ENCODE peak calls at places on chromosome 10, in nine cellular contexts. W, U, D, Z, I, A, E, B and K are unnamed samples.

GRCh38 chr10:114274616-114275453 is 35.8 kb downstream of the VWA2 start:
- DNase-seq in U (no peak), W (no peak), I (no peak), B (no peak), D (no peak), E (no peak), Z (no peak), A (no peak), K (no peak)

GRCh38 chr10:67612577-67613537 is 83.1 kb downstream of the CTNNA3 start:
- DNase-seq in I (peak), B (no peak), A (no peak), D (peak), Z (no peak), E (no peak), W (no peak), U (no peak), K (no peak)

GRCh38 chr10:62130948-62131347 is 137.7 kb downstream of the RTKN2 start:
- DNase-seq in W (no peak), I (no peak), E (no peak), Z (no peak), U (no peak), A (no peak), B (no peak), D (peak), K (no peak)

GRCh38 chr10:132107211-132107946 is 41.6 kb downstream of the JAKMIP3 start:
- DNase-seq in W (no peak), Z (peak), D (no peak), I (no peak), U (no peak), B (peak), E (no peak), A (no peak), K (peak)

GRCh38 chr10:33676606-33677005 is 342.1 kb upstream of the NRP1 start:
- DNase-seq in Z (no peak), E (no peak), I (no peak), W (no peak), U (no peak), D (no peak), B (no peak), A (no peak), K (no peak)

GRCh38 chr10:80158598-80159127 is 26.1 kb downstream of the PLAC9 start:
- DNase-seq in A (no peak), B (peak), Z (no peak), U (peak), E (no peak), D (peak), I (peak), W (peak), K (no peak)

GRCh38 chr10:71964669-71965515 is 697 bp downstream of the CHST3 start:
- DNase-seq in W (no peak), E (peak), D (peak), U (no peak), B (peak), Z (peak), I (no peak), A (peak), K (no peak)

GRCh38 chr10:107434201-107434600 is 269.7 kb upstream of the SORCS1 start:
- DNase-seq in W (no peak), E (no peak), Z (no peak), U (no peak), D (no peak), A (no peak), B (no peak), I (no peak), K (no peak)

GRCh38 chr10:59346321-59346720 is 16.0 kb downstream of the FAM13C start:
- DNase-seq in A (no peak), W (no peak), B (no peak), U (no peak), I (no peak), D (no peak), Z (no peak), E (no peak), K (no peak)

GRCh38 chr10:79189853-79190435 is 121.2 kb downstream of the ZMIZ1 start:
- DNase-seq in I (no peak), E (no peak), A (no peak), B (peak), Z (no peak), D (peak), W (no peak), U (no peak), K (no peak)

GRCh38 chr10:119209050-119209735 is 1.8 kb downstream of the GRK5 start:
- DNase-seq in A (peak), Z (peak), B (peak), U (no peak), E (peak), I (peak), W (peak), D (peak), K (peak)

GRCh38 chr10:73238990-73239566 is 8.0 kb downstream of the DNAJC9 start:
- DNase-seq in W (no peak), I (no peak), D (no peak), A (no peak), E (no peak), Z (no peak), B (no peak), U (no peak), K (no peak)

GRCh38 chr10:101956105-101956504 is 99.9 kb downstream of the ARMH3 start:
- DNase-seq in U (no peak), B (no peak), I (no peak), Z (no peak), W (no peak), E (no peak), D (no peak), A (no peak), K (no peak)

GRCh38 chr10:77190275-77190674 is 447.3 kb downstream of the KCNMA1 start:
- DNase-seq in D (no peak), U (no peak), Z (no peak), B (no peak), I (no peak), E (no peak), A (no peak), W (no peak), K (no peak)

GRCh38 chr10:89785095-89785494 is 83.7 kb downstream of the KIF20B start:
- DNase-seq in B (peak), A (no peak), W (no peak), Z (no peak), D (peak), I (no peak), U (no peak), E (no peak), K (no peak)

GRCh38 chr10:124520553-124521428 is 59.2 kb downstream of the LHPP start:
- DNase-seq in B (no peak), U (no peak), A (no peak), E (no peak), Z (no peak), I (no peak), W (no peak), D (no peak), K (no peak)

GRCh38 chr10:60453031-60453430 is 63.4 kb upstream of the ANK3 start:
- DNase-seq in Z (no peak), A (no peak), W (no peak), E (no peak), I (no peak), B (no peak), U (no peak), D (no peak), K (no peak)

GRCh38 chr10:132652446-132652845 is 114.9 kb downstream of the INPP5A start:
- DNase-seq in D (no peak), B (no peak), U (no peak), I (no peak), Z (no peak), W (no peak), E (no peak), A (no peak), K (no peak)

GRCh38 chr10:7411671-7412481 is 1.0 kb upstream of the SFMBT2 start:
- DNase-seq in U (no peak), D (no peak), B (peak), Z (peak), A (peak), I (peak), E (peak), W (no peak), K (no peak)

GRCh38 chr10:32239770-32240169 is 107.2 kb downstream of the EPC1 start:
- DNase-seq in A (no peak), I (no peak), E (no peak), Z (no peak), W (no peak), B (no peak), U (no peak), D (peak), K (no peak)

GRCh38 chr10:102791754-102792153 is 45.5 kb downstream of the CYP17A1 start:
- DNase-seq in D (no peak), A (no peak), E (no peak), U (no peak), Z (no peak), B (no peak), W (no peak), I (no peak), K (no peak)

GRCh38 chr10:46552526-46553237 is 3.8 kb downstream of the GPRIN2 start:
- DNase-seq in D (no peak), A (no peak), I (peak), Z (no peak), U (peak), W (no peak), E (no peak), B (no peak), K (no peak)

GRCh38 chr10:119368581-119368980 is 161.2 kb downstream of the GRK5 start:
- DNase-seq in A (no peak), B (no peak), W (no peak), U (no peak), I (no peak), D (no peak), Z (no peak), E (no peak), K (no peak)

GRCh38 chr10:46050956-46051355 is 4.9 kb upstream of the MSMB start:
- DNase-seq in D (no peak), B (no peak), W (no peak), E (no peak), Z (no peak), I (no peak), U (no peak), A (no peak), K (no peak)